ENCODE peak calls at places on chromosomes 6 and 20, in six cellular contexts. One of them, this sample, is unnamed. For H3K4me1 and H3K27me3, the result is how much of the 10 kb centered on the place peaks cover.

GRCh38 chr20:4151991-4152695 is 136.8 kb upstream of the RNF24 start:
- DNase-seq in tibial artery: no peak
- DNase-seq in left ventricle myocardium inferior: no peak
- DNase-seq in CD8-positive, alpha-beta T cell: no peak
- DNase-seq in MM.1S: no peak
- DNase-seq in GM12878: peak
- DNase-seq in this sample: no peak

GRCh38 chr20:46520976-46521579 is 7.7 kb upstream of the ZNF334 start:
- DNase-seq in tibial artery: no peak
- DNase-seq in left ventricle myocardium inferior: no peak
- DNase-seq in CD8-positive, alpha-beta T cell: peak
- DNase-seq in MM.1S: peak
- DNase-seq in GM12878: peak
- DNase-seq in this sample: no peak

GRCh38 chr20:17590245-17590644 is 20.4 kb downstream of the DSTN start:
- DNase-seq in tibial artery: no peak
- DNase-seq in left ventricle myocardium inferior: no peak
- DNase-seq in CD8-positive, alpha-beta T cell: no peak
- DNase-seq in MM.1S: no peak
- DNase-seq in GM12878: no peak
- DNase-seq in this sample: no peak

GRCh38 chr6:169026175-169026574 is 227.5 kb downstream of the THBS2 start:
- DNase-seq in tibial artery: no peak
- DNase-seq in left ventricle myocardium inferior: no peak
- DNase-seq in CD8-positive, alpha-beta T cell: no peak
- DNase-seq in MM.1S: no peak
- DNase-seq in GM12878: no peak
- DNase-seq in this sample: no peak

GRCh38 chr6:127162808-127163207 is 44.3 kb downstream of the RSPO3 start:
- DNase-seq in tibial artery: no peak
- DNase-seq in left ventricle myocardium inferior: no peak
- DNase-seq in CD8-positive, alpha-beta T cell: no peak
- DNase-seq in MM.1S: no peak
- DNase-seq in GM12878: no peak
- DNase-seq in this sample: no peak

GRCh38 chr6:56909115-56909907 is 45.6 kb upstream of the BEND6 start:
- DNase-seq in tibial artery: no peak
- DNase-seq in left ventricle myocardium inferior: no peak
- DNase-seq in CD8-positive, alpha-beta T cell: no peak
- DNase-seq in MM.1S: no peak
- DNase-seq in GM12878: no peak
- DNase-seq in this sample: no peak

GRCh38 chr20:37643400-37643799 is 50.4 kb upstream of the CTNNBL1 start:
- DNase-seq in tibial artery: no peak
- DNase-seq in left ventricle myocardium inferior: no peak
- DNase-seq in CD8-positive, alpha-beta T cell: no peak
- DNase-seq in MM.1S: no peak
- DNase-seq in GM12878: no peak
- DNase-seq in this sample: no peak

GRCh38 chr6:135236732-135237131 is 55.6 kb downstream of the MYB start:
- DNase-seq in tibial artery: no peak
- DNase-seq in left ventricle myocardium inferior: no peak
- DNase-seq in CD8-positive, alpha-beta T cell: no peak
- DNase-seq in MM.1S: no peak
- DNase-seq in GM12878: no peak
- DNase-seq in this sample: no peak

GRCh38 chr6:12577124-12577845 is 139.3 kb upstream of the PHACTR1 start:
- DNase-seq in tibial artery: no peak
- DNase-seq in left ventricle myocardium inferior: no peak
- DNase-seq in CD8-positive, alpha-beta T cell: no peak
- DNase-seq in MM.1S: no peak
- DNase-seq in GM12878: no peak
- DNase-seq in this sample: no peak

GRCh38 chr20:32110173-32110704 is 725 bp downstream of the TM9SF4 start:
- DNase-seq in tibial artery: no peak
- DNase-seq in left ventricle myocardium inferior: no peak
- DNase-seq in CD8-positive, alpha-beta T cell: no peak
- DNase-seq in MM.1S: no peak
- DNase-seq in GM12878: no peak
- DNase-seq in this sample: no peak

GRCh38 chr20:44910690-44911262 is 916 bp downstream of the PABPC1L start:
- DNase-seq in tibial artery: no peak
- DNase-seq in left ventricle myocardium inferior: no peak
- DNase-seq in CD8-positive, alpha-beta T cell: no peak
- DNase-seq in MM.1S: no peak
- DNase-seq in GM12878: no peak
- DNase-seq in this sample: no peak

GRCh38 chr6:132768051-132768517 is 10.4 kb upstream of the VNN2 start:
- DNase-seq in tibial artery: peak
- DNase-seq in left ventricle myocardium inferior: peak
- DNase-seq in CD8-positive, alpha-beta T cell: no peak
- DNase-seq in MM.1S: no peak
- DNase-seq in GM12878: no peak
- DNase-seq in this sample: no peak

GRCh38 chr6:36590237-36590636 is 3.9 kb upstream of the SRSF3 start:
- DNase-seq in tibial artery: peak
- DNase-seq in left ventricle myocardium inferior: no peak
- DNase-seq in CD8-positive, alpha-beta T cell: no peak
- DNase-seq in MM.1S: no peak
- DNase-seq in GM12878: no peak
- DNase-seq in this sample: no peak

GRCh38 chr6:134938896-134939295 is 11.0 kb downstream of the ALDH8A1 start:
- DNase-seq in tibial artery: no peak
- DNase-seq in left ventricle myocardium inferior: no peak
- DNase-seq in CD8-positive, alpha-beta T cell: peak
- DNase-seq in MM.1S: no peak
- DNase-seq in GM12878: peak
- DNase-seq in this sample: no peak

GRCh38 chr20:37552415-37552814 is 24.7 kb upstream of the BLCAP start:
- DNase-seq in tibial artery: no peak
- DNase-seq in left ventricle myocardium inferior: no peak
- DNase-seq in CD8-positive, alpha-beta T cell: no peak
- DNase-seq in MM.1S: no peak
- DNase-seq in GM12878: no peak
- DNase-seq in this sample: no peak

GRCh38 chr20:5008743-5009142 is 7.4 kb upstream of the SLC23A2 start:
- DNase-seq in tibial artery: no peak
- DNase-seq in left ventricle myocardium inferior: no peak
- DNase-seq in CD8-positive, alpha-beta T cell: no peak
- DNase-seq in MM.1S: no peak
- DNase-seq in GM12878: no peak
- DNase-seq in this sample: no peak

GRCh38 chr20:25459916-25460590 is 52.6 kb downstream of the GINS1 start:
- DNase-seq in tibial artery: no peak
- DNase-seq in left ventricle myocardium inferior: no peak
- DNase-seq in CD8-positive, alpha-beta T cell: no peak
- DNase-seq in MM.1S: no peak
- DNase-seq in GM12878: no peak
- DNase-seq in this sample: no peak

GRCh38 chr6:42104095-42104806 is 38.2 kb downstream of the C6orf132 start:
- DNase-seq in tibial artery: no peak
- DNase-seq in left ventricle myocardium inferior: peak
- DNase-seq in CD8-positive, alpha-beta T cell: peak
- DNase-seq in MM.1S: peak
- DNase-seq in GM12878: peak
- DNase-seq in this sample: no peak

GRCh38 chr6:117167520-117168271 is 97.7 kb upstream of the VGLL2 start:
- DNase-seq in tibial artery: no peak
- DNase-seq in left ventricle myocardium inferior: no peak
- DNase-seq in CD8-positive, alpha-beta T cell: no peak
- DNase-seq in MM.1S: no peak
- DNase-seq in GM12878: no peak
- DNase-seq in this sample: no peak

GRCh38 chr20:9081423-9081966 is 12.6 kb downstream of the PLCB4 start:
- DNase-seq in tibial artery: no peak
- DNase-seq in left ventricle myocardium inferior: no peak
- DNase-seq in CD8-positive, alpha-beta T cell: no peak
- DNase-seq in MM.1S: no peak
- DNase-seq in GM12878: no peak
- DNase-seq in this sample: no peak

GRCh38 chr6:1485678-1486077 is 96.3 kb downstream of the FOXF2 start:
- DNase-seq in tibial artery: no peak
- DNase-seq in left ventricle myocardium inferior: no peak
- DNase-seq in CD8-positive, alpha-beta T cell: no peak
- DNase-seq in MM.1S: no peak
- DNase-seq in GM12878: no peak
- DNase-seq in this sample: no peak

GRCh38 chr20:22763257-22763906 is 179.0 kb upstream of the FOXA2 start:
- DNase-seq in tibial artery: peak
- DNase-seq in left ventricle myocardium inferior: peak
- DNase-seq in CD8-positive, alpha-beta T cell: no peak
- DNase-seq in MM.1S: no peak
- DNase-seq in GM12878: no peak
- DNase-seq in this sample: no peak

GRCh38 chr6:142384455-142385332 is 82.9 kb downstream of the ADGRG6 start:
- DNase-seq in tibial artery: no peak
- DNase-seq in left ventricle myocardium inferior: no peak
- DNase-seq in CD8-positive, alpha-beta T cell: no peak
- DNase-seq in MM.1S: no peak
- DNase-seq in GM12878: no peak
- DNase-seq in this sample: no peak

GRCh38 chr6:154156135-154156948 is 117.3 kb downstream of the OPRM1 start:
- DNase-seq in tibial artery: no peak
- DNase-seq in left ventricle myocardium inferior: no peak
- DNase-seq in CD8-positive, alpha-beta T cell: peak
- DNase-seq in MM.1S: peak
- DNase-seq in GM12878: no peak
- DNase-seq in this sample: no peak
- TF ChIP-seq CTCF in tibial artery: peak
- TF ChIP-seq CTCF in left ventricle myocardium inferior: peak
- TF ChIP-seq CTCF in CD8-positive, alpha-beta T cell: peak
- TF ChIP-seq CTCF in MM.1S: peak
- TF ChIP-seq CTCF in GM12878: peak
- TF ChIP-seq CTCF in this sample: no peak

GRCh38 chr20:63952769-63953168 is 3.4 kb downstream of the UCKL1 start:
- DNase-seq in tibial artery: no peak
- DNase-seq in left ventricle myocardium inferior: no peak
- DNase-seq in CD8-positive, alpha-beta T cell: no peak
- DNase-seq in MM.1S: no peak
- DNase-seq in GM12878: no peak
- DNase-seq in this sample: no peak

GRCh38 chr20:63955846-63956663 is at the start of gene UCKL1:
- DNase-seq in tibial artery: peak
- DNase-seq in left ventricle myocardium inferior: peak
- DNase-seq in CD8-positive, alpha-beta T cell: peak
- DNase-seq in MM.1S: peak
- DNase-seq in GM12878: no peak
- DNase-seq in this sample: peak

GRCh38 chr20:63952210-63952535 is 4.0 kb downstream of the UCKL1 start:
- DNase-seq in tibial artery: no peak
- DNase-seq in left ventricle myocardium inferior: no peak
- DNase-seq in CD8-positive, alpha-beta T cell: no peak
- DNase-seq in MM.1S: no peak
- DNase-seq in GM12878: no peak
- DNase-seq in this sample: no peak

GRCh38 chr20:63955281-63955845 is 853 bp downstream of the UCKL1 start:
- DNase-seq in tibial artery: no peak
- DNase-seq in left ventricle myocardium inferior: peak
- DNase-seq in CD8-positive, alpha-beta T cell: peak
- DNase-seq in MM.1S: no peak
- DNase-seq in GM12878: no peak
- DNase-seq in this sample: no peak

DNA sequence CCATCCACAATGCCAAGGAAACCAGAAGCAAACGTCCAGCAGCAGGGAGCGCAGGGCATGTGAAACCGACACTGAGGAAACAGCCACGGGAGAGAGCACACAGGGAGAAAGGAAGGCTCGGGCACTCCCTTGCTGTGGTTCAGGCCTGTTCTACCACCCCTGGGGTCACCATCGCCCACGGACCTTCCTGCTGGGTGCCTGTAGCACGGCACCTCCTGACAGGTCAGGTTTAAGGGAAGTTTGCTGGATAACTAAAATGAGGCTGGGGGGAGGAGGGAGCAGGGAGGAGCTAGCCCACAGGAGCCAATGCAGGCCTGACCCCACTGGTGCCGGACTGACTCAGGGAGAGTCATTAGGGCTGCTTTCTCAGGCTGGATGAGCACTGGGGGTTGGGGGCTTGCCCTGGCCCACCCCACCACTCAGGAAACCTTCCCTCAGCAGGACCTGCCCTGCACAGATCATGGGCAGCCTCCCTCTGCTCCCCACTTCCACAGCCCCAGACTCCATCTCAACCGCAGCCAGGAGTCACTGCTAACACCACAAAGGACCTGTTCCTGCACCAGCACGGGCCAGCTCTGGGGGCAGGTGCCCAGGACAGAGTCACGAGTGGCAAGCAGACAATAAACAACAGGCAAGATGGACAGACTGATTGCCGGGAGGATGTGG is 2.3 kb downstream of the UCKL1 start:
- DNase-seq in tibial artery: no peak
- DNase-seq in left ventricle myocardium inferior: no peak
- DNase-seq in CD8-positive, alpha-beta T cell: no peak
- DNase-seq in MM.1S: no peak
- DNase-seq in GM12878: no peak
- DNase-seq in this sample: no peak
- H3K4me1 ChIP-seq in tibial artery: half or more
- H3K4me1 ChIP-seq in left ventricle myocardium inferior: half or more
- H3K4me1 ChIP-seq in CD8-positive, alpha-beta T cell: under half
- H3K4me1 ChIP-seq in MM.1S: under half
- H3K4me1 ChIP-seq in GM12878: under half
- H3K4me1 ChIP-seq in this sample: under half

GRCh38 chr20:10917826-10918225 is 244.0 kb upstream of the JAG1 start:
- DNase-seq in tibial artery: no peak
- DNase-seq in left ventricle myocardium inferior: no peak
- DNase-seq in CD8-positive, alpha-beta T cell: no peak
- DNase-seq in MM.1S: no peak
- DNase-seq in GM12878: no peak
- DNase-seq in this sample: no peak
- H3K27me3 ChIP-seq in tibial artery: under half
- H3K27me3 ChIP-seq in left ventricle myocardium inferior: under half
- H3K27me3 ChIP-seq in CD8-positive, alpha-beta T cell: under half
- H3K27me3 ChIP-seq in MM.1S: under half
- H3K27me3 ChIP-seq in GM12878: under half
- H3K27me3 ChIP-seq in this sample: under half

DNA sequence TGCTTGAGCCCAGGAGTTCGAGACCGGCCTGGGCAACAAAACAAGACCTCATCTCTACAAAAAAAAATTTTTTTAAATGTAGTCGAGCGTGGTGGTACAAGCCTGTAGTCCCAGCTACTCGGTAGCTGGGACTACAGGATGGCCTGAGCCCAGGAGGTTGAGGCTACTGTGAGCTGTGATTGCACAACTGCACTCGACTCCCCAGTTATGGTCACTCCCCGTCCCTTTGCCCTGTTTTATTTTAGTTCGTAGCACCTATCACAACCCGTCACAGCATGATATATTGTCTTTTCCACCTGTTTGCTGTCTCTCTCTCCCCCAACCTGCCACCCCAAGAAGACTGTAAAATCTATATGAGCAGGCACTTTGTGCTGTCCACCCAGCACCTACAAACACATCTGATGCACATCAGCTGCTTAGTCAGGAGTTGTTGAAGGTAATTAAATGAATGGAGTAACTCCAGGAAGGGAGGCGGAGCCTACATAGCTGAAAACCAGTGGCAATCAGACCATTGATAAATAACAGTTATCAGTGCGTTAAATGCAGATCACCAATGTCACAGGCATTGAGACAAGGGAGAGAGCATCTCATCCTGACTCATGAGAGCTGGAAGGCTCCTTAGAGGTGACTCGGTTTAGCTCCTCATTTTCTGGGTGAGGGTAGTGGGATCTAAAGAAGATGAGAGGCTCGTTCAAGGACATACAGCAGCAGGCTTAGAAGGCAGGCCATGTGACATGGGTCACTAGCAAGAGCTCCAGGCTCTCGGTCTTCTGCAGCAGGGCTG is 14.4 kb upstream of the XRN2 start:
- DNase-seq in tibial artery: no peak
- DNase-seq in left ventricle myocardium inferior: no peak
- DNase-seq in CD8-positive, alpha-beta T cell: no peak
- DNase-seq in MM.1S: no peak
- DNase-seq in GM12878: no peak
- DNase-seq in this sample: no peak
- TF ChIP-seq CTCF in tibial artery: no peak
- TF ChIP-seq CTCF in left ventricle myocardium inferior: no peak
- TF ChIP-seq CTCF in CD8-positive, alpha-beta T cell: no peak
- TF ChIP-seq CTCF in MM.1S: no peak
- TF ChIP-seq CTCF in GM12878: no peak
- TF ChIP-seq CTCF in this sample: no peak

This sample was measured in thoracic aorta.